ENCODE peak calls at places on chromosome 14, in six cellular contexts. U is OCI-LY7, K is colonic mucosa, J is upper lobe of right lung, H is H9, V is RWPE1. M is an unnamed sample.

GRCh38 chr14:55451398-55451797 is 11.0 kb upstream of the TBPL2 start:
- DNase-seq in U (no peak), K (no peak), J (no peak), H (no peak), V (no peak), M (no peak)

GRCh38 chr14:95979339-95980042 is 59.7 kb upstream of the C14orf132 start:
- DNase-seq in U (peak), K (no peak), J (no peak), H (peak), V (no peak), M (no peak)

GRCh38 chr14:26707234-26707633 is 109.4 kb upstream of the NOVA1 start:
- DNase-seq in U (no peak), K (no peak), J (no peak), H (no peak), V (no peak), M (no peak)

GRCh38 chr14:58824106-58824505 is 186.3 kb downstream of the DACT1 start:
- DNase-seq in U (no peak), K (no peak), J (no peak), H (no peak), V (no peak), M (no peak)

GRCh38 chr14:80956105-80956504 is 684 bp downstream of the TSHR start:
- DNase-seq in U (peak), K (no peak), J (no peak), H (no peak), V (no peak), M (no peak)

GRCh38 chr14:39488600-39488999 is 56.4 kb upstream of the FBXO33 start:
- DNase-seq in U (no peak), K (no peak), J (no peak), H (peak), V (no peak), M (peak)

GRCh38 chr14:92294506-92294905 is 28.5 kb upstream of the SLC24A4 start:
- DNase-seq in U (no peak), K (no peak), J (no peak), H (no peak), V (no peak), M (no peak)

GRCh38 chr14:59254146-59254910 is 65.9 kb downstream of the DAAM1 start:
- DNase-seq in U (no peak), K (peak), J (no peak), H (no peak), V (no peak), M (no peak)

GRCh38 chr14:56687123-56687522 is 107.5 kb downstream of the TMEM260 start:
- DNase-seq in U (no peak), K (no peak), J (no peak), H (no peak), V (no peak), M (no peak)

GRCh38 chr14:75016815-75017214 is 14.1 kb downstream of the EIF2B2 start:
- DNase-seq in U (no peak), K (no peak), J (no peak), H (no peak), V (no peak), M (peak)

GRCh38 chr14:88986146-88986841 is 161.8 kb downstream of the TTC8 start:
- DNase-seq in U (no peak), K (no peak), J (no peak), H (no peak), V (peak), M (no peak)

GRCh38 chr14:97251423-97252155 is 454.4 kb downstream of the VRK1 start:
- DNase-seq in U (no peak), K (no peak), J (no peak), H (peak), V (no peak), M (no peak)

GRCh38 chr14:77098470-77099353 is 654 bp downstream of the CIPC start:
- DNase-seq in U (peak), K (peak), J (peak), H (peak), V (peak), M (peak)

GRCh38 chr14:65080954-65081747 is 21.2 kb downstream of the MAX start:
- DNase-seq in U (no peak), K (peak), J (no peak), H (no peak), V (no peak), M (no peak)

GRCh38 chr14:54226103-54226502 is 170.7 kb upstream of the CDKN3 start:
- DNase-seq in U (no peak), K (no peak), J (no peak), H (no peak), V (no peak), M (no peak)
- H3K27ac ChIP-seq in U (no peak), K (no peak), J (no peak), H (no peak), V (no peak), M (no peak)

GRCh38 chr14:103859416-103860202 is 12.2 kb upstream of the PPP1R13B start:
- DNase-seq in U (no peak), K (peak), J (no peak), H (no peak), V (no peak), M (no peak)
- TF ChIP-seq CTCF in U (no peak), K (no peak), J (no peak), H (no peak), V (no peak), M (no peak)

DNA sequence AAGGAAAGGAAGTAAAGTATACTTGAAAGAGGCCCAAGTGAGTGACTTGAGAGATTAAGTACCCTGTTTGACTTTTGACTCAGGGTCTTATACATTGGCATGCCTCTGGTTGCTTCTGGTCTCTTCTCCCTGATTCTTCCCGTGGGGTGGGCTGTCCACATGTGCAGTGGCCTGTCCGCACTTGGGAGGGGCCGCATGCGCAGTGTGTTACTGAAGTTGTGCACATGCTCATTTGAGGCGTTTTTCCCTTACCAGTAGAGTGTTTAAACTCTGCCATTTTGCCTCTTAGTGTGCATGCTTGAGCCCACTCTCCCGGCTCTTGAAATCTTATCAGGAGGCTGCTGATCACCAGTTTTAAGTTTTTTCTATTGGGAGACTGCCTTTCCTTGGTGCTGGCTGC is 32.1 kb upstream of the HECTD1 start:
- DNase-seq in U (no peak), K (peak), J (peak), H (no peak), V (no peak), M (no peak)
- H3K27ac ChIP-seq in U (no peak), K (no peak), J (peak), H (no peak), V (no peak), M (no peak)

DNA sequence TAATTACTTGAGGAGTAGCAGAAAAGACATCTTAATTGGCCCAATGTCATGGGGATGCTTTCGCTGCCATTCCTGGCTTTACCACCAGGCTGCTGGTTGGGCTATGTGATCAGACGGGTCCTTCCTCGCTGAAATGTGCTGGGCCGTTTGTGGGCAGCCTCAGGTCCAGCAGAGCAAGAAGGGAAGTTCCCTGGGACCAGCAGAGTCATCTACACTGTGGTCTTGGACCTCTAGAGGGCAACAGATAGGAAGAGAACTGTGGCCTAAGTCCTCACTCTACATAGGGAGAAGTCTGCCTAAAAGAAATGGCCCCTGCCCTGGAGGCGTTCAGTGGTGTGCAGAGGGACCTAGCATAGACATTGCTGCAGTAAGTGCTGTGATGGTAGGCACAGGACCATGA is 10.9 kb downstream of the EVL start:
- DNase-seq in U (no peak), K (no peak), J (peak), H (peak), V (no peak), M (no peak)
- TF ChIP-seq CTCF in U (peak), K (no peak), J (peak), H (peak), V (no peak), M (no peak)

GRCh38 chr14:69845050-69845581 is 34.1 kb upstream of the SMOC1 start:
- DNase-seq in U (no peak), K (no peak), J (no peak), H (no peak), V (no peak), M (no peak)
- H3K27ac ChIP-seq in U (no peak), K (no peak), J (no peak), H (no peak), V (no peak), M (no peak)

GRCh38 chr14:23864252-23864651 is 89.3 kb upstream of the DHRS4 start:
- DNase-seq in U (no peak), K (no peak), J (no peak), H (no peak), V (no peak), M (no peak)
- TF ChIP-seq CTCF in U (no peak), K (no peak), J (no peak), H (no peak), V (no peak), M (no peak)

GRCh38 chr14:70810621-70811020 is 1.3 kb upstream of the MAP3K9 start:
- DNase-seq in U (no peak), K (no peak), J (no peak), H (no peak), V (no peak), M (no peak)

GRCh38 chr14:70811065-70811464 is 1.8 kb upstream of the MAP3K9 start:
- DNase-seq in U (no peak), K (no peak), J (no peak), H (no peak), V (no peak), M (no peak)

GRCh38 chr14:70809238-70810214 is at the start of gene MAP3K9:
- DNase-seq in U (peak), K (peak), J (peak), H (peak), V (peak), M (peak)

GRCh38 chr14:70808402-70809237 is 693 bp downstream of the MAP3K9 start:
- DNase-seq in U (peak), K (peak), J (peak), H (peak), V (peak), M (no peak)

GRCh38 chr14:70808023-70808401 is 1.3 kb downstream of the MAP3K9 start:
- DNase-seq in U (peak), K (peak), J (peak), H (peak), V (no peak), M (no peak)
- H3K27ac ChIP-seq in U (no peak), K (peak), J (no peak), H (no peak), V (peak), M (no peak)

GRCh38 chr14:68363841-68364711 is 428.8 kb downstream of the ZFP36L1 start:
- DNase-seq in U (no peak), K (no peak), J (peak), H (peak), V (no peak), M (no peak)

GRCh38 chr14:68364823-68365222 is 428.0 kb downstream of the ZFP36L1 start:
- DNase-seq in U (no peak), K (no peak), J (no peak), H (peak), V (no peak), M (no peak)

GRCh38 chr14:68365228-68365627 is 427.6 kb downstream of the ZFP36L1 start:
- DNase-seq in U (no peak), K (no peak), J (no peak), H (no peak), V (peak), M (no peak)

GRCh38 chr14:68362841-68363240 is 430.0 kb downstream of the ZFP36L1 start:
- DNase-seq in U (peak), K (no peak), J (no peak), H (no peak), V (no peak), M (no peak)

DNA sequence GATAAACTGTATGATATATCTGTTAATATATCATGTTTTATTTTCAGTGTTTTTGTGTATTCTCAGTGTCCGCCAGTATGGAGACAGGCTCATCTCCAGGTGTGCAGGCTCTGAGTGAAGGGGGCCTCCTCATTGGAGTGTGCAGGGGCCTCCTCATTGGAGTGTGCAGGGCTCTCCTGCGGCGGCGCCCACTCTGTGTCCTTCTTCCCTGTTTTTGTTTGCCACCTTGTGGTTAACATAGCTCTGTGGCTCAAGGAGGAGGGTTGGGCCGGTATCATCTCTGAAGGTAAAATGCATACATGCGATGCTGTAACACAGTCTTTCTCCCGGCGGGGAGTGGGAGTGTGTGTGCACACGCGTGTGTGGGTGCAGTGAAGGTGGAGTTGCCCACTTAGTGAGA is 429.5 kb downstream of the ZFP36L1 start:
- DNase-seq in U (peak), K (no peak), J (no peak), H (no peak), V (no peak), M (no peak)
- TF ChIP-seq CTCF in U (peak), K (no peak), J (no peak), H (peak), V (no peak), M (no peak)

GRCh38 chr14:103015426-103015825 is 41.9 kb downstream of the CDC42BPB start:
- DNase-seq in U (no peak), K (no peak), J (no peak), H (peak), V (no peak), M (no peak)
- H3K27ac ChIP-seq in U (no peak), K (no peak), J (no peak), H (no peak), V (peak), M (peak)

GRCh38 chr14:94132285-94132887 is 3.0 kb upstream of the IFI27L2 start:
- DNase-seq in U (peak), K (peak), J (no peak), H (peak), V (peak), M (no peak)
- TF ChIP-seq CTCF in U (peak), K (peak), J (peak), H (peak), V (peak), M (peak)

M was measured in dorsolateral prefrontal cortex.